ENCODE peak calls at places on chromosomes 11 and 22, in eight cellular contexts. V, Z, J, K, Y, T, F and W are unnamed samples.

GRCh38 chr11:57638811-57639320 is 10.8 kb downstream of the YPEL4 start:
- DNase-seq in V (no peak), Z (peak), J (no peak), K (peak), Y (no peak), T (no peak), F (no peak), W (no peak)

GRCh38 chr11:56152333-56152732 is 7.8 kb downstream of the OR8K5 start:
- DNase-seq in V (no peak), Z (no peak), J (no peak), K (no peak), Y (no peak), T (no peak), F (no peak), W (no peak)

GRCh38 chr22:43521716-43522115 is 109.9 kb downstream of the MPPED1 start:
- DNase-seq in V (no peak), Z (no peak), J (peak), K (no peak), Y (no peak), T (no peak), F (no peak), W (no peak)

GRCh38 chr11:77784572-77784971 is 36.0 kb downstream of the RSF1 start:
- DNase-seq in V (no peak), Z (no peak), J (no peak), K (no peak), Y (no peak), T (no peak), F (no peak), W (no peak)

GRCh38 chr22:50399751-50400331 is 56.7 kb downstream of the PPP6R2 start:
- DNase-seq in V (no peak), Z (no peak), J (peak), K (peak), Y (peak), T (no peak), F (no peak), W (peak)

GRCh38 chr11:79973701-79974626 is 533.1 kb upstream of the TENM4 start:
- DNase-seq in V (no peak), Z (no peak), J (no peak), K (no peak), Y (peak), T (no peak), F (no peak), W (peak)

GRCh38 chr11:131136476-131136875 is 220.2 kb upstream of the SNX19 start:
- DNase-seq in V (no peak), Z (no peak), J (no peak), K (peak), Y (no peak), T (no peak), F (no peak), W (peak)

GRCh38 chr11:48041877-48042698 is 61.7 kb downstream of the PTPRJ start:
- DNase-seq in V (no peak), Z (no peak), J (no peak), K (no peak), Y (no peak), T (no peak), F (no peak), W (no peak)

GRCh38 chr11:70066136-70066520 is 12.0 kb upstream of the ANO1 start:
- DNase-seq in V (no peak), Z (no peak), J (no peak), K (no peak), Y (no peak), T (no peak), F (peak), W (no peak)

GRCh38 chr22:37229012-37229804 is 14.9 kb downstream of the RAC2 start:
- DNase-seq in V (peak), Z (no peak), J (peak), K (peak), Y (peak), T (peak), F (no peak), W (peak)

GRCh38 chr11:127789887-127790286 is 789.3 kb upstream of the KIRREL3 start:
- DNase-seq in V (no peak), Z (no peak), J (no peak), K (peak), Y (no peak), T (no peak), F (no peak), W (no peak)

GRCh38 chr11:125164422-125165110 is at the start of gene PKNOX2:
- DNase-seq in V (no peak), Z (peak), J (peak), K (peak), Y (peak), T (no peak), F (peak), W (peak)

GRCh38 chr11:73147771-73148681 is 5.9 kb upstream of the FCHSD2 start:
- DNase-seq in V (no peak), Z (no peak), J (no peak), K (no peak), Y (no peak), T (no peak), F (peak), W (no peak)

DNA sequence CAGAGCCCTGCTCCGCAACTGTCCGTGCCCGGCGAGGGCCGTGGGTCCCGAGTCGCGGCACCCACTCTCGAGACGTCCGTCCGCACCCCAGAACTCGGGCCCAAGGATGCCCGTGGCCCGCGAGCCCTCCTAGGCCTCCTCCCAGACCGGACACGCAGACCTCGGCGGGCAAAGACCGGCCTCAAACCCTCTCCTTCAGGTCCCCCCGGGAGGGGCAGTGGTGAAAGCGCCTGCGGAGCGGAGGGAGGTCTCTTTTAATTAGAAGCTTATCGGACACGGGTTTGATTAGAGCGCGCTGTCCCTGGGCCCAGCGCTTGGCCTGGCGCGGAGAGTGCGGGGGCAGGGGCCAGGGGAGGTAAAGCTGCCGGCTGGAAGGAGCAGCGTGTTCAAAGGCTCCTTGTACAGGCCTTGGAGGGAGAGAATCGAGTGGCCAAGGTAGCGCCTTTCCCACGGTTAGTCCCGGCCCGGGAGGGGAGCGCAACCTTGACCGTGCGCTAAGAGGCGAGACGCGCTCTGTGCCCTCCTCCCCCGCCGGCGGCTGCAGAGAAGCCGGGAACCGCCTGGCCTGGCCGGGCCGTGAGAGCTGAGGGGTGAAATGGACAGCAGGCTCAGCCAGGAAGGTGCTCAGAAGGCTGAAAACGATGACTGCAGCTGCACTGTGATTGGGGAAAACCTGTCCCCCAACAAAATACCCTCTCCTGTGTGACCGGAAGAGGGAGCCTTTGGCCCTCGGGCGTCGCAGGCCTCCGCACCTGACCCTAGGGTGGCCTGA is 4.6 kb downstream of the WT1 start:
- DNase-seq in V (no peak), Z (peak), J (no peak), K (peak), Y (no peak), T (no peak), F (no peak), W (no peak)
- TF ChIP-seq CTCF in V (peak), Z (peak), J (no peak), K (peak), Y (no peak), T (peak), F (no peak), W (peak)

GRCh38 chr11:134257101-134257500 is 3.7 kb downstream of the ACAD8 start:
- DNase-seq in V (no peak), Z (no peak), J (no peak), K (no peak), Y (no peak), T (no peak), F (no peak), W (no peak)

GRCh38 chr11:134250675-134251074 is 2.5 kb downstream of the THYN1 start:
- DNase-seq in V (no peak), Z (no peak), J (no peak), K (no peak), Y (no peak), T (no peak), F (no peak), W (no peak)

GRCh38 chr11:134252539-134253188 is 488 bp downstream of the THYN1 start:
- DNase-seq in V (no peak), Z (peak), J (peak), K (peak), Y (peak), T (no peak), F (no peak), W (peak)

GRCh38 chr11:134254433-134254832 is 1.1 kb downstream of the ACAD8 start:
- DNase-seq in V (no peak), Z (no peak), J (no peak), K (no peak), Y (no peak), T (no peak), F (no peak), W (no peak)

DNA sequence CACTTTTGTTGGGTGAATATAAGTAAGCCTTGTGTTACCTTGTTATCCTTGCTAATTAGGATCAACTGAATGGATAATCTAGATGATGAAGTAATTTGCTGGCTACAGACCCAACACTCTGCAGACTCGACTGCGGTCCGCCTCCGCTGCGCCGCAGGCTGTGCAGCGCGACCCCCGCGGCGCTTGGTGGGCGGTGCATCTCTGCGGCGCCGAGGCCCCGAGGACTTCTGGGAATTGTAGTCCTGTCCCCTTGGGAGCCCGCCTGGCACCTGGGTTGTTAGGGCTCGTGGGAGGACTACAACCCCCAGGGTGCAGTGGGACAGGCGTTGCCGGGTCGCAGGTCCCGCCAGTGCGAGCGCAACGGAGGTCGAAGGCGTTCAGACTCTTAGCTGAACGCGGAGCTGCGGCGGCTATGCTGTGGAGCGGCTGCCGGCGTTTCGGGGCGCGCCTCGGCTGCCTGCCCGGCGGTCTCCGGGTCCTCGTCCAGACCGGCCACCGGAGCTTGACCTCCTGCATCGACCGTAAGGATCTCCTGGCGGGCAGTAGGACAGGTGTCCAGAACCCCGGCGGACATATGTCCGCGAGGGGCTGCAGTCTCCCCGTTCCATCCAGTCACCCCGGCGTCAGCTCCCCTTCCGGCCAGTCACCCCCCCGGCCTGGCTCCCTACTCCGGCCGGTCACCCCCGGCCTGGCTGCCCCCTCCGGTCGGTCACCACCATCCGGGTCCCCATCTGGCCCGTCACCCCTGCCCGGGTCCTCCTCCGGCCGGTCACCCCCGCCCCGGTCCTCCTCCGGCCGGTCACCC is at the start of the genes ACAD8 and THYN1:
- DNase-seq in V (peak), Z (peak), J (peak), K (peak), Y (peak), T (peak), F (peak), W (peak)
- TF ChIP-seq CTCF in V (peak), Z (peak), J (no peak), K (no peak), Y (peak), T (no peak), F (no peak), W (peak)

GRCh38 chr11:95059031-95059430 is 7.7 kb upstream of the SRSF8 start:
- DNase-seq in V (no peak), Z (no peak), J (no peak), K (no peak), Y (no peak), T (no peak), F (no peak), W (no peak)
- TF ChIP-seq CTCF in V (no peak), Z (no peak), J (no peak), K (no peak), Y (no peak), T (no peak), F (no peak), W (no peak)

GRCh38 chr11:115566185-115566765 is 62.1 kb upstream of the CADM1 start:
- DNase-seq in V (no peak), Z (no peak), J (no peak), K (no peak), Y (no peak), T (no peak), F (peak), W (no peak)
- TF ChIP-seq CTCF in V (no peak), Z (no peak), J (no peak), K (no peak), Y (no peak), T (no peak), F (no peak), W (no peak)

DNA sequence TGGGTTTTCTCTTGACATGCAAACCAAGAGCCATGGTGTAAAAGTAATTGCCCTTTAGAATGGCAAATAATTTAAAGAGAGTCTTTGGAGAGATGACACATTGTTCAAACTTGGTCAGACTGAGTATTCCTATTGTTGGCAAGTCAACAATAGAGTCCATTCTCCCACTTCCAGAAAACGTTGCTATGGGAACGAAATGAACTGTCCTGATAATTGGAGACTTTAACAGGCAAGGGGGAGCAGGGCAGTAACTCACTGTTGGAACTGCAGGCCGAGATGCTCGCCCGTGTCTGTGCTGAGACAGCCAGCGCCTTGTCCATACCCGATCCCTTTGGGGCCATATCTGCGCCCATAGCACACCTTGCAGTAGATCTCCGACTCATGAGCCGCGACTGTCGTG is 13.9 kb downstream of the CSRP3 start:
- DNase-seq in V (no peak), Z (no peak), J (no peak), K (peak), Y (no peak), T (no peak), F (no peak), W (no peak)
- TF ChIP-seq CTCF in V (no peak), Z (no peak), J (no peak), K (no peak), Y (no peak), T (no peak), F (no peak), W (no peak)

DNA sequence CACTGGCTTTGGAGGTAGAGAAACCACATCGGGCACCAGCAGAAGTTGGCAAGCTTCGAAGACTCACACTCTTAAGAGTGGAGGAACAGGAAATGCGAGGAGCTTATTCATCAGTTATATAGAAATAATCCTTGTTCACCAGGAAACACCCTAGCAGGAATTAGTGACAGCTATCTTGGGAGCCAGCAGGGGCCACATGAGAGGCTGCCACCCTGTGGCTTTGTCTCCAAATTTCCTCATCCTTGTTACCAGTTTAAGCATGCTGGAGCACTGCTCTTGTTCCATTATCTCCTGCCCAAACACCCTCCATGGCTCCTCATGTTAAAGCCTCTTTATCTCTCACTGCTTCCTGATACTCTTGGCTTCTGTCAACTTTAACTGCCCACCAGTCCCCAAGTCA is 131.0 kb downstream of the PLEKHA7 start:
- DNase-seq in V (no peak), Z (no peak), J (no peak), K (peak), Y (peak), T (no peak), F (no peak), W (no peak)
- TF ChIP-seq CTCF in V (no peak), Z (no peak), J (no peak), K (no peak), Y (no peak), T (no peak), F (no peak), W (no peak)

GRCh38 chr11:2586793-2587131 is 113.0 kb downstream of the KCNQ1OT1 start:
- DNase-seq in V (no peak), Z (no peak), J (no peak), K (no peak), Y (peak), T (no peak), F (peak), W (no peak)

GRCh38 chr11:2584812-2585565 is 114.8 kb downstream of the KCNQ1OT1 start:
- DNase-seq in V (no peak), Z (peak), J (no peak), K (no peak), Y (peak), T (no peak), F (peak), W (no peak)

GRCh38 chr11:2585566-2586090 is 114.2 kb downstream of the KCNQ1OT1 start:
- DNase-seq in V (no peak), Z (no peak), J (no peak), K (no peak), Y (peak), T (no peak), F (peak), W (no peak)

GRCh38 chr11:2587132-2587930 is 112.5 kb downstream of the KCNQ1OT1 start:
- DNase-seq in V (no peak), Z (peak), J (no peak), K (no peak), Y (peak), T (no peak), F (peak), W (no peak)

GRCh38 chr11:2586091-2586792 is 113.6 kb downstream of the KCNQ1OT1 start:
- DNase-seq in V (no peak), Z (peak), J (no peak), K (no peak), Y (peak), T (no peak), F (peak), W (no peak)
- TF ChIP-seq CTCF in V (no peak), Z (no peak), J (no peak), K (no peak), Y (no peak), T (no peak), F (no peak), W (no peak)

DNA sequence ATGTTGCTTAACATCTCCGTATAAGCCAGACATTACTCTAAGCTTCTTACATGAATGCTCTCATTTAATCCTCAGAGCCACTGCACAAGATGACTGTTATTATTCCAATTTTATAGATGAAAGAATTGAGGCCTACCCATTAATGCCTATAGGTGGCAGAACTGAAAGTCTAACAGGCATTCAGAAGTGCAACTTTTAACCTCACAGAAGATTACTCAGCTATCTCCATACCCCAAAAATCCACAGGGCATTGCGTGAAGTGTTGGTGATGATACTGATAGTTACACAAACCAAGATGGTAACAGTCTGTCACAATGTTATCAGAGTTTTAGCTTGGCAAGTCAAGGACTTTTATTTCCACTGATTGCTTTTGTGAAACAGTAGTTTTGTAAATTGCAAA is 130.5 kb downstream of the ARHGAP42 start:
- DNase-seq in V (no peak), Z (no peak), J (no peak), K (no peak), Y (no peak), T (no peak), F (no peak), W (no peak)
- TF ChIP-seq CTCF in V (no peak), Z (no peak), J (no peak), K (no peak), Y (no peak), T (no peak), F (no peak), W (peak)

GRCh38 chr11:65103476-65103875 is 7.5 kb downstream of the VPS51 start:
- DNase-seq in V (no peak), Z (no peak), J (no peak), K (no peak), Y (no peak), T (no peak), F (no peak), W (no peak)

GRCh38 chr11:65102142-65103095 is 6.4 kb downstream of the VPS51 start:
- DNase-seq in V (no peak), Z (no peak), J (no peak), K (peak), Y (no peak), T (no peak), F (no peak), W (no peak)

GRCh38 chr11:65104628-65105027 is 7.0 kb upstream of the TM7SF2 start:
- DNase-seq in V (no peak), Z (no peak), J (no peak), K (no peak), Y (peak), T (no peak), F (no peak), W (no peak)

GRCh38 chr11:65096926-65097325 is 912 bp downstream of the VPS51 start:
- DNase-seq in V (no peak), Z (no peak), J (no peak), K (no peak), Y (no peak), T (no peak), F (no peak), W (no peak)

GRCh38 chr11:65100674-65101350 is 4.8 kb downstream of the VPS51 start:
- DNase-seq in V (no peak), Z (no peak), J (no peak), K (no peak), Y (no peak), T (no peak), F (no peak), W (no peak)
- TF ChIP-seq CTCF in V (no peak), Z (no peak), J (no peak), K (no peak), Y (no peak), T (peak), F (no peak), W (peak)

GRCh38 chr22:33798401-33798800 is 121.9 kb downstream of the LARGE1 start:
- DNase-seq in V (no peak), Z (no peak), J (no peak), K (no peak), Y (peak), T (no peak), F (no peak), W (no peak)

GRCh38 chr22:33792837-33793236 is 127.4 kb downstream of the LARGE1 start:
- DNase-seq in V (no peak), Z (no peak), J (no peak), K (no peak), Y (no peak), T (no peak), F (no peak), W (no peak)

GRCh38 chr22:33793464-33793863 is 126.8 kb downstream of the LARGE1 start:
- DNase-seq in V (no peak), Z (no peak), J (no peak), K (no peak), Y (no peak), T (no peak), F (no peak), W (no peak)

GRCh38 chr22:33796494-33796893 is 123.8 kb downstream of the LARGE1 start:
- DNase-seq in V (no peak), Z (no peak), J (no peak), K (no peak), Y (no peak), T (no peak), F (no peak), W (no peak)
- TF ChIP-seq CTCF in V (no peak), Z (no peak), J (no peak), K (no peak), Y (peak), T (peak), F (no peak), W (no peak)